ENCODE peak calls at places on chromosomes 1 and 21, in five cellular contexts. O is heart left ventricle, F is AG04450, B is neural progenitor cell, Z is RWPE2. E is an unnamed sample.

GRCh38 chr21:37668462-37669239 is 247.6 kb downstream of the KCNJ6 start:
- DNase-seq in Z (no peak), O (no peak), B (no peak), F (no peak), E (no peak)

GRCh38 chr1:36606908-36607651 is 124.4 kb upstream of the CSF3R start:
- DNase-seq in Z (no peak), B (no peak), O (no peak), F (no peak), E (no peak)

GRCh38 chr1:84997667-84998600 is 1.0 kb upstream of the MCOLN2 start:
- DNase-seq in F (no peak), Z (no peak), O (no peak), B (peak), E (no peak)

GRCh38 chr1:43269627-43270375 is at the start of gene TMEM125:
- DNase-seq in O (no peak), Z (peak), F (no peak), B (no peak), E (no peak)

GRCh38 chr1:1079408-1080121 is 5.5 kb upstream of the RNF223 start:
- DNase-seq in O (peak), F (peak), Z (peak), B (peak), E (peak)

GRCh38 chr1:202709276-202710041 is 795 bp downstream of the SYT2 start:
- DNase-seq in F (no peak), Z (peak), O (no peak), B (peak), E (no peak)

GRCh38 chr1:180167721-180168467 is 13.2 kb downstream of the QSOX1 start:
- DNase-seq in O (no peak), B (peak), F (no peak), Z (peak), E (no peak)

GRCh38 chr1:145892486-145893087 is 6.9 kb upstream of the ANKRD35 start:
- DNase-seq in B (no peak), O (no peak), F (peak), Z (no peak), E (no peak)

GRCh38 chr1:171257207-171258052 is 9.1 kb downstream of the FMO1 start:
- DNase-seq in B (no peak), O (no peak), F (no peak), Z (peak), E (peak)

GRCh38 chr1:172845371-172845770 is 186.5 kb downstream of the FASLG start:
- DNase-seq in O (no peak), F (no peak), B (no peak), Z (no peak), E (no peak)

DNA sequence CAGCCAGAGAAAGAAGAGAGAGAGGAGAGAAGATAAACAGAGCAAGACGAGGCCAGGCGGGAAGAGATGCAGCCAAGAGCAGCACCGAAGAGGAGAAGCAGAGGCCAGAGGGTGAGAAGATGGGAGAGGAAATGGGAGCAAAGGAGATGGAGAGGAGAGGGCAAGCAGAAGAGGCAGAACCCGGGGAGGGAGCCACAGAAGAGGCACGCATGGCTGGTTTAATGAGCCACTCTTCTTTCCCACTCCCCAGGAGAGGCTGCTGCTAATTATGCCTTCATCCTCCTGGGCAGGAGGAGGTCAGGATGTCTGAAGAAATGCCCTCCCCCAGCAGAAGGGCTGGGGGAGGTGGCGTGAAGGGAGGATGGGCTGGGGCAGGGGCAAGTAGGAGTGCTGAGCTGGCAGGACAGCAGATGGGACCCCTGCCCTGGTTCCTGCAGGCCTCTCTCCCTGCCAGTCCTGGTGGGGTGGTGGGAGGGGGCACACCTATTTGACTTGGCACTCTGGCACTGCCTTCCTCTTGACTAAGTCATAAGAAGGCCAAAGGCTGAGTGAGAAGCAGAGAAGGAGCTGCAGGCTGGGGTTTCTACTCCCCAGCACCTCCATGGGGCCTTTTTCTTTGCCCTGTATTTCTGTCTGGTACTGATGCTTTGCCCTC is 32.3 kb downstream of the KIRREL1 start:
- DNase-seq in F (no peak), Z (no peak), B (peak), O (no peak), E (no peak)
- H3K4me3 ChIP-seq in F (no peak), Z (no peak), B (no peak), O (no peak), E (no peak)

GRCh38 chr21:38832664-38833063 is 26.9 kb downstream of the ETS2 start:
- DNase-seq in Z (no peak), O (no peak), B (no peak), F (no peak), E (no peak)

GRCh38 chr21:38831526-38832467 is 26.1 kb downstream of the ETS2 start:
- DNase-seq in F (peak), B (no peak), O (no peak), Z (no peak), E (peak)

GRCh38 chr21:38834725-38835124 is 29.0 kb downstream of the ETS2 start:
- DNase-seq in B (no peak), Z (no peak), O (no peak), F (no peak), E (no peak)

GRCh38 chr21:38830667-38831525 is 25.2 kb downstream of the ETS2 start:
- DNase-seq in B (no peak), O (no peak), Z (no peak), F (no peak), E (no peak)

DNA sequence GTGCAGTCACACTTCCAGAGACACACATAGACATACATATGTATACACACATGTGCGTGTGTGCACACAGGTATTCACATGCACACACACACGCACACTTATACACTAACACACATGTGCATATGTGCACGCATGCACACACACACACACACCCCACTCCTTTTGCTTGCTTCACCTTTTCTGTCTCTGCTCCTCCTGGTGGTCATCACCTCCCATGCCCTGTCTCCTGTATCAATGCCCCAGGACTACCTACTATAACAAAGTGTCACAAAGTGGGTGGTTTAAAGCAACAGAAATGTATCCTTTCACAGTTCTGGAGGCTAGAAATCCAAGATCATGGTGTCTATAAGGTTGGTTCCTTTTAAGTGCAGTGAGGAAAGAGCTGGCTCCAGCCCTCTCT is 27.4 kb downstream of the ETS2 start:
- DNase-seq in O (no peak), F (no peak), B (no peak), Z (no peak), E (no peak)
- TF ChIP-seq CTCF in O (no peak), F (no peak), B (peak), Z (no peak), E (no peak)

GRCh38 chr1:78839704-78840277 is 166.7 kb downstream of the ADGRL4 start:
- DNase-seq in F (no peak), O (no peak), B (peak), Z (no peak), E (no peak)

GRCh38 chr1:78836736-78837135 is 169.8 kb downstream of the ADGRL4 start:
- DNase-seq in O (no peak), B (no peak), Z (no peak), F (no peak), E (no peak)

GRCh38 chr1:78843111-78843908 is 163.2 kb downstream of the ADGRL4 start:
- DNase-seq in Z (no peak), B (no peak), F (peak), O (no peak), E (peak)

GRCh38 chr1:78840447-78841251 is 165.9 kb downstream of the ADGRL4 start:
- DNase-seq in F (peak), O (peak), Z (no peak), B (peak), E (no peak)
- H3K4me3 ChIP-seq in F (peak), O (no peak), Z (no peak), B (no peak), E (no peak)

GRCh38 chr21:19999369-20000272 is 998.6 kb upstream of the NCAM2 start:
- DNase-seq in O (no peak), F (no peak), B (no peak), Z (no peak), E (no peak)

GRCh38 chr21:19998450-19998849 is 999.8 kb upstream of the NCAM2 start:
- DNase-seq in Z (no peak), O (no peak), F (no peak), B (no peak), E (no peak)

GRCh38 chr21:20004353-20004752 is 993.9 kb upstream of the NCAM2 start:
- DNase-seq in B (no peak), F (no peak), Z (no peak), O (no peak), E (no peak)
- TF ChIP-seq CTCF in B (no peak), F (no peak), Z (no peak), O (no peak), E (no peak)

DNA sequence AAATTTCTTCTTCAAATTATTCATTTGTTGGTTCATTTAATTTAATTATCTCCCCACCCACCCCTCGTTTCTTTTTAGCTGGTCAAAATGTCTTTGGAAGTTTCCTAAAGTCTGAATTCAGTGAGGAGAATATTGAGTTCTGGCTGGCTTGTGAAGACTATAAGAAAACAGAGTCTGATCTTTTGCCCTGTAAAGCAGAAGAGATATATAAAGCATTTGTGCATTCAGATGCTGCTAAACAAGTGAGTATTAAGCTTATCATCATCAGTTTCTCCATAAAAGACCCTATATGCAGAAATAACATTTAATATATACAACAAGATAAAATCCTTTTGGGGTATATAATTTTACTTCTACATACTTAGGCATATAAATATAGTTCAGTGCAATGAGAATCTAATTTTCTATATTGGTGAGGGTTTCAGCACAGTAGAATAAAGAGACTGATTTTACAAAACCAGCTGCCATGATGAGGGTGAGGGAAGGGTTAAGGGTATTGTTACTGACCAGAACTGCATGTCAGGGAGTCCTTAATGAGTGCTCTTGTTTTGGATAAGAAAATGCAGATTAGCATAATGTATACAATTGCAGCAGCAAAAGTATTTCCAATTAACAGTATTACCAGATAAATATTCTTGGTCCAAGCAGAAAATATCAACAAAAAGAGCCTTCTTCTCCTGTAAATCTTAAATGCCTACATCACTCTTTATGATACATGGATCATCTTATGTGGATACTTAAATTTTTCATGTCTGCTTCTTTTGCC is 2.8 kb downstream of the RGS1 start:
- DNase-seq in Z (no peak), B (no peak), F (no peak), O (no peak), E (no peak)
- H3K4me3 ChIP-seq in Z (no peak), B (no peak), F (no peak), O (peak), E (no peak)

GRCh38 chr1:156616463-156616862 is 2.8 kb upstream of the HAPLN2 start:
- DNase-seq in Z (no peak), F (no peak), O (no peak), B (no peak), E (no peak)
- TF ChIP-seq CTCF in Z (no peak), F (no peak), O (no peak), B (no peak), E (no peak)

DNA sequence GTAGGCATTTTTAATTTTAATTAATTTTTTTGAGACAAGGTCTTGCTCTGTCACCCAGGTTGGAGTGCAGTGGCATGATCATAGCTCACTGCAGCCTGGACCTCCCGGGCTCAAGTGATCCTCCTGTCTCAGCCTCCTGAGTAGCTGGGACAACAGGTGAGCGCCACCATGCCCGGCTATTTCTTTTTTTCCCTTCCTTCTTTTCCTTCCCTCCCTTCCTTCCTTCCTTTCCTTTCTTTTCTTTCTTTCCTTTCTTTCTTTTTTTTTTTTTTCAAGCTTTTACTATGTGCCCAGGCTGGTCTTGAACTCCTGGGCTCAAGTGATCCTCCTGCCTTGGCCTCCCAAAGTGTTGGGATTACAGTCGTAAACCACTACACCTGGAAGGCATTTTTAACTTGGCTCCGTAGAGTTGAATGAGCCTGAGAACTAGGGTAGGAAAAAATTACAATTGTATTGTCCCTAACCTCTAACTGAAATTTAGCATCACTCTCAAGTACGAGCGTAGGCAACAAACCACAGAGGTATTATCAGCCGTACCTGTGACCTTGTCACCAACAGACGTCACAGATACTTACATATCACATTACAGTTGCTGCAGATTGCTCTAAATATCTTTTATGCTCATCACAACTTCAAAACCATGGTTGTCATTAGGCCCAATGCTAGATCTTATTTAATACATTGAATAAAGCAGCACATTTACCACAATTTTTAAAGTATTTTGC is 8.0 kb downstream of the RUNX3 start:
- DNase-seq in B (no peak), F (no peak), O (no peak), Z (no peak), E (no peak)
- H3K4me3 ChIP-seq in B (no peak), F (no peak), O (no peak), Z (no peak), E (no peak)

GRCh38 chr1:39529901-39530535 is 38.6 kb downstream of the BMP8A start:
- DNase-seq in B (no peak), Z (no peak), F (no peak), O (no peak), E (no peak)
- TF ChIP-seq CTCF in B (no peak), Z (no peak), F (no peak), O (no peak), E (no peak)